ENCODE peak calls at places on chromosome 6, in five cellular contexts. P is NCI-H82, G is GM23248, Y is cerebellar cortex, K is mucosa of gallbladder. X is an unnamed sample.

GRCh38 chr6:24545691-24546090 is 50.9 kb downstream of the ALDH5A1 start:
- DNase-seq in P (no peak), G (no peak), Y (no peak), K (no peak), X (no peak)

GRCh38 chr6:41698350-41698781 is 37.0 kb downstream of the TFEB start:
- DNase-seq in P (no peak), G (peak; percentile 75), Y (no peak), K (no peak), X (peak; percentile 51)

GRCh38 chr6:138309695-138310094 is 68.0 kb upstream of the SMIM28 start:
- DNase-seq in P (no peak), G (no peak), Y (no peak), K (no peak), X (no peak)

GRCh38 chr6:43708857-43709653 is 21.5 kb upstream of the MRPS18A start:
- DNase-seq in P (no peak), G (peak; percentile 93), Y (no peak), K (no peak), X (no peak)

GRCh38 chr6:133041020-133041419 is 200.1 kb upstream of the EYA4 start:
- DNase-seq in P (peak; percentile 60), G (no peak), Y (no peak), K (no peak), X (no peak)

GRCh38 chr6:98054453-98054852 is 771.4 kb upstream of the MMS22L start:
- DNase-seq in P (peak; percentile 43), G (peak; percentile 38), Y (no peak), K (no peak), X (no peak)

GRCh38 chr6:149325648-149326236 is 8.2 kb downstream of the TAB2 start:
- DNase-seq in P (no peak), G (no peak), Y (no peak), K (no peak), X (no peak)

GRCh38 chr6:169241688-169242350 is 11.8 kb downstream of the THBS2 start:
- DNase-seq in P (no peak), G (no peak), Y (no peak), K (no peak), X (no peak)

GRCh38 chr6:3869284-3869631 is 20.1 kb downstream of the FAM50B start:
- DNase-seq in P (no peak), G (no peak), Y (no peak), K (no peak), X (no peak)

GRCh38 chr6:15282334-15282733 is 36.5 kb downstream of the JARID2 start:
- DNase-seq in P (no peak), G (no peak), Y (no peak), K (no peak), X (no peak)

GRCh38 chr6:112330877-112331260 is 16.3 kb upstream of the RFPL4B start:
- DNase-seq in P (no peak), G (no peak), Y (no peak), K (no peak), X (no peak)

GRCh38 chr6:129501401-129502051 is 208.5 kb downstream of the ARHGAP18 start:
- DNase-seq in P (no peak), G (peak; percentile 97), Y (no peak), K (peak; percentile 30), X (peak; percentile 87)

GRCh38 chr6:168348186-168348585 is 28.6 kb upstream of the DACT2 start:
- DNase-seq in P (no peak), G (no peak), Y (no peak), K (no peak), X (no peak)

GRCh38 chr6:149862901-149863595 is 1.1 kb downstream of the LRP11 start:
- DNase-seq in P (peak; percentile 61), G (peak; percentile 89), Y (peak; percentile 61), K (peak; percentile 73), X (no peak)

GRCh38 chr6:145880361-145880760 is 65.8 kb upstream of the FBXO30 start:
- DNase-seq in P (no peak), G (no peak), Y (no peak), K (no peak), X (no peak)

GRCh38 chr6:166405416-166405815 is 22.7 kb upstream of the MPC1 start:
- DNase-seq in P (no peak), G (no peak), Y (no peak), K (no peak), X (no peak)

GRCh38 chr6:138512615-138513014 is 13.3 kb upstream of the NHSL1 start:
- DNase-seq in P (no peak), G (no peak), Y (no peak), K (no peak), X (no peak)

GRCh38 chr6:116279232-116280160 is at the start of gene TSPYL1:
- DNase-seq in P (peak; percentile 99), G (peak; percentile 100), Y (peak; percentile 99), K (peak; percentile 98), X (peak; percentile 89)

GRCh38 chr6:124943658-124944057 is 18.6 kb upstream of the RNF217 start:
- DNase-seq in P (no peak), G (peak; percentile 15), Y (no peak), K (no peak), X (no peak)

GRCh38 chr6:111885373-111886027 is 12.2 kb upstream of the FYN start:
- DNase-seq in P (no peak), G (no peak), Y (no peak), K (no peak), X (no peak)

GRCh38 chr6:27106382-27106781 is 141.1 kb upstream of the PRSS16 start:
- DNase-seq in P (no peak), G (no peak), Y (no peak), K (no peak), X (no peak)

GRCh38 chr6:143581835-143582480 is 70.4 kb upstream of the FUCA2 start:
- DNase-seq in P (no peak), G (peak; percentile 79), Y (no peak), K (no peak), X (peak; percentile 34)

GRCh38 chr6:10414766-10415592 is at the start of gene TFAP2A:
- DNase-seq in P (peak; percentile 53), G (peak; percentile 74), Y (peak; percentile 44), K (no peak), X (peak; percentile 40)

GRCh38 chr6:116461563-116462507 is 660 bp downstream of the CALHM6 start:
- DNase-seq in P (peak; percentile 67), G (peak; percentile 76), Y (no peak), K (no peak), X (no peak)

GRCh38 chr6:131917763-131918649 is 33.2 kb downstream of the CCN2 start:
- DNase-seq in P (peak; percentile 33), G (no peak), Y (no peak), K (no peak), X (no peak)

GRCh38 chr6:125787791-125788190 is 3.0 kb upstream of the NCOA7 start:
- DNase-seq in P (peak; percentile 84), G (peak; percentile 49), Y (no peak), K (peak; percentile 40), X (no peak)